ENCODE peak calls at places on chromosomes 11 and 22, in ten cellular contexts. X, C, S, F, E, B, Z, P, A and J are unnamed samples.

GRCh38 chr11:61974766-61975631 is 7.6 kb upstream of the FTH1 start:
- DNase-seq in X (no peak), E (peak; percentile 96), B (peak; percentile 76), P (peak; percentile 65), Z (peak; percentile 46), A (no peak), F (no peak), S (peak; percentile 94), C (peak; percentile 60), J (no peak)

GRCh38 chr11:13216019-13217006 is 61.3 kb upstream of the BMAL1 start:
- DNase-seq in A (peak; percentile 99), S (no peak), Z (peak; percentile 99), F (no peak), B (no peak), C (no peak), P (peak; percentile 83), E (peak; percentile 10), X (no peak), J (peak; percentile 86)

GRCh38 chr22:22897947-22898346 is 10.3 kb downstream of the IGLL5 start:
- DNase-seq in F (peak; percentile 9), A (no peak), C (peak; percentile 15), Z (no peak), S (no peak), B (no peak), X (no peak), E (no peak), P (no peak), J (no peak)

GRCh38 chr22:35116817-35117216 is 50.9 kb downstream of the ISX start:
- DNase-seq in P (no peak), F (no peak), S (no peak), C (no peak), Z (no peak), B (no peak), A (no peak), X (no peak), E (no peak), J (no peak)

GRCh38 chr22:22666307-22667091 is 22.1 kb downstream of the GGTLC2 start:
- DNase-seq in C (no peak), B (peak; percentile 58), A (peak; percentile 60), F (no peak), P (no peak), S (peak; percentile 25), E (peak; percentile 55), Z (no peak), X (no peak), J (no peak)

GRCh38 chr11:119810478-119811232 is 81.7 kb upstream of the NECTIN1 start:
- DNase-seq in B (no peak), P (no peak), A (peak; percentile 43), S (no peak), F (no peak), C (no peak), E (no peak), Z (peak; percentile 30), X (no peak), J (no peak)

GRCh38 chr11:95917188-95918036 is 6.5 kb downstream of the MTMR2 start:
- DNase-seq in X (no peak), P (no peak), Z (peak; percentile 63), C (no peak), A (no peak), S (no peak), B (no peak), E (no peak), F (no peak), J (no peak)

GRCh38 chr22:35586771-35587170 is 30.4 kb downstream of the MB start:
- DNase-seq in S (no peak), X (no peak), Z (no peak), E (no peak), C (no peak), F (no peak), A (no peak), P (peak; percentile 30), B (no peak), J (no peak)

GRCh38 chr22:30541979-30542810 is 4.3 kb downstream of the SEC14L6 start:
- DNase-seq in P (no peak), Z (peak; percentile 28), B (no peak), A (peak; percentile 27), E (peak; percentile 34), C (no peak), F (no peak), S (peak; percentile 18), X (no peak), J (no peak)

GRCh38 chr22:27046126-27046525 is 388.7 kb downstream of the MIAT start:
- DNase-seq in X (no peak), A (no peak), S (no peak), Z (no peak), B (no peak), E (no peak), C (no peak), P (no peak), F (no peak), J (no peak)

GRCh38 chr22:36587289-36588154 is 58.6 kb upstream of the EIF3D start:
- DNase-seq in X (no peak), B (no peak), Z (peak; percentile 65), A (peak; percentile 88), F (no peak), C (no peak), P (peak; percentile 16), S (no peak), E (no peak), J (no peak)

GRCh38 chr11:117459979-117460300 is 132.3 kb downstream of the CEP164 start:
- DNase-seq in Z (no peak), C (no peak), X (no peak), A (no peak), P (peak; percentile 61), S (no peak), E (peak; percentile 15), B (no peak), F (peak; percentile 60), J (no peak)

GRCh38 chr11:14228356-14228755 is 130.6 kb downstream of the RRAS2 start:
- DNase-seq in P (no peak), S (no peak), C (no peak), A (no peak), E (no peak), Z (no peak), F (no peak), B (no peak), X (no peak), J (no peak)

GRCh38 chr11:15707971-15708370 is 593.2 kb downstream of the INSC start:
- DNase-seq in C (peak; percentile 77), A (no peak), B (peak; percentile 84), S (peak; percentile 84), F (no peak), X (no peak), Z (peak; percentile 45), E (peak; percentile 87), P (peak; percentile 53), J (no peak)

GRCh38 chr11:113874920-113875413 is 405 bp downstream of the USP28 start:
- DNase-seq in E (no peak), P (no peak), X (no peak), A (no peak), C (no peak), B (no peak), S (no peak), F (no peak), Z (no peak), J (no peak)

DNA sequence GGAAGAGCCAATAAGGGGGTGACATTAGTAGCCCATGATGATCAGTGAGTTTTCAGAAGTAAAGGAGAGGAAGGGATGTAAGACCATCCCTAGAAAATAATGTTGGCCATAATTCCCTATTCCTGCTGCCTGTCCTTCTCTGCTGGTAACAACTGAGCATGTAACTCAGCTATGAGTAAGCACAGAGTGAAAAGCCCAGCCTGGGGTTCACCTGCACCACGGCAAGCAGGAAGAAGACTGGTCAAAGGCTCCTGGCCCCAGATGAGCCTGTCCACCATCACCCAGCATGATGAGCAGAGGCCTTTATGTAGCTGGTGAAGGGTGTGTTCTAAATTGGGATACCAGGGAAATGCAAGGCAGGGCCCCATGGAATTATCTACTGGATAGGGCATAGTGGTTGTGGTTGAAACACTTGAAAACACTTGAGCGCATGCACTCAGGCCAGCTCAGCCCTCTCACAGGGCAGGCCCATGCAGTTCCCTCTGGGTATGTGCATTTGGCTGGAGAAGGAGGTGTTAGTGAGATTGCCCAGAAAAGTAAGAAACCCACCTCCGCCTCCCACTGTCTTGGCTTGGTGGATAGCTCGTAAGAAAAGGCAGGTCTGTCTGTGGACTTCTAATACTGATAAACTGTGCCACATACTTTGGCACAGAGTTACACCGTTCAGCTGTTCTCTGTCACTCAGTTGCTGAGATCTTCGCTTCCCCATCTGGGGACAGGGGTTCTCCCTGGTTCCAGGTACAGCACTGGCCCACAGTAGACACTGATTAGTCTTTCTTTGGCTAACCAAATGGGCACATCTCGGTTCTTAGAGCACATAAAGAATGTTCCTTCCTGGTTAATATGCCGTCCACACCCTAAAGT is 86.8 kb downstream of the AMOTL1 start:
- DNase-seq in E (no peak), A (no peak), Z (no peak), P (no peak), F (no peak), X (no peak), S (no peak), C (no peak), B (no peak), J (no peak)
- H3K27ac ChIP-seq in E (no peak overlapping the region), A (peak overlapping the region; percentile 12), Z (no peak overlapping the region), P (no peak overlapping the region), F (no peak overlapping the region), X (no peak overlapping the region), S (no peak overlapping the region), C (peak overlapping the region; percentile 44), B (no peak overlapping the region), J (no peak overlapping the region)

DNA sequence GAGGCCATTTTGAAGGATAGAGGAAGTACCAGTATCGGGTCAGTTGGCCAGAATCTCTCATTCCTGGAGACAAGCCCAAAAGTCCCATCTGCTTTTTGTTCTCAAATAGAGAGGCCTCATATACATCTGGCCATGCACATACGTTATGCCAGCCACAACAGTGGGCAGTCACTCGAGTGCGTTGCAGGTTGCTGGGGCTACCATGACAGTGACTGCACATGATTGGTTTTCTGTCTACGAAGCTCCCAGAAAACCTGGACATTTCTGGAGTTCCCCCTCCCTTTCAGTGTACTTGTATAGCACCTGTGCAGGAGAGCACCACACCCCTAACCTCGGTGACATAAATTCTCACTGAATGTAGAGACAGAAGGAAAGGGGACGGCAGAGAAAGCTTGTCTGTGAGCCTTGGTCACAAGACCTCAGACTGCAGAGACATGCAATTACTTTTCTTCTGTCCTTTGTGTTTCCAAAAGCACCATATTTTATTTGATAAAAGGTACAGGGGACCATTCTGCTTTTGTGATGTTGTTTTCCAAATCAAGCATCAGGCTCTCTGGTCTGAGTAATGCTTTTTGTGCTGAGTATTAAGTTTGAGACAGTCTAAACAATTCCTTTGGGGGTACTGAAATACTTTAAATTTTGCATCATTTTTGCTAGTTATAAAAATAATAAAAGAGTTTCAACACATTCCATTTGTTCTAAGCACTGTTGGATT is 62.0 kb downstream of the C22orf31 start:
- DNase-seq in P (no peak), Z (no peak), C (no peak), F (no peak), S (no peak), B (no peak), X (no peak), A (peak; percentile 11), E (no peak), J (no peak)
- H3K27ac ChIP-seq in P (no peak overlapping the region), Z (no peak overlapping the region), C (no peak overlapping the region), F (no peak overlapping the region), S (no peak overlapping the region), B (no peak overlapping the region), X (no peak overlapping the region), A (no peak overlapping the region), E (peak overlapping the region; percentile 54), J (no peak overlapping the region)

GRCh38 chr11:121369366-121369765 is 76.8 kb downstream of the SC5D start:
- DNase-seq in C (no peak), E (no peak), Z (no peak), F (no peak), P (no peak), B (no peak), A (no peak), S (no peak), X (no peak), J (no peak)
- H3K27ac ChIP-seq in C (no peak overlapping the region), E (no peak overlapping the region), Z (no peak overlapping the region), F (no peak overlapping the region), P (no peak overlapping the region), B (no peak overlapping the region), A (no peak overlapping the region), S (no peak overlapping the region), X (no peak overlapping the region), J (no peak overlapping the region)

GRCh38 chr11:116132273-116132978 is 628.2 kb upstream of the CADM1 start:
- DNase-seq in P (no peak), E (no peak), B (no peak), S (no peak), C (no peak), F (no peak), A (no peak), X (no peak), Z (no peak), J (no peak)
- H3K27ac ChIP-seq in P (no peak overlapping the region), E (no peak overlapping the region), B (no peak overlapping the region), S (no peak overlapping the region), C (no peak overlapping the region), F (no peak overlapping the region), A (no peak overlapping the region), X (no peak overlapping the region), Z (no peak overlapping the region), J (no peak overlapping the region)